ENCODE peak calls at places on chromosomes 3 and 15, in nine cellular contexts. J is dorsolateral prefrontal cortex; D is MM.1S; M is left ventricle myocardium inferior; V is CD8-positive, alpha-beta T cell; N is PC-3; T is A549; C is endodermal cell; A is IMR-90. F is an unnamed sample.

GRCh38 chr3:102057781-102058421 is 208.6 kb downstream of the NFKBIZ start:
- DNase-seq in J (no peak), D (peak), M (no peak), V (no peak), N (no peak), T (no peak), C (no peak), A (no peak), F (no peak)

GRCh38 chr15:101153801-101154656 is 97.8 kb downstream of the CHSY1 start:
- DNase-seq in J (no peak), D (no peak), M (no peak), V (no peak), N (no peak), T (no peak), C (peak), A (no peak), F (no peak)

GRCh38 chr3:131397889-131398288 is 16.3 kb downstream of the NUDT16 start:
- DNase-seq in J (no peak), D (no peak), M (no peak), V (no peak), N (no peak), T (no peak), C (no peak), A (no peak), F (no peak)

GRCh38 chr3:185069583-185070030 is 83.3 kb downstream of the C3orf70 start:
- DNase-seq in J (no peak), D (no peak), M (no peak), V (no peak), N (no peak), T (no peak), C (peak), A (no peak), F (no peak)

GRCh38 chr15:45083223-45083622 is 30.7 kb downstream of the DUOX2 start:
- DNase-seq in J (no peak), D (no peak), M (no peak), V (no peak), N (no peak), T (no peak), C (no peak), A (no peak), F (no peak)

GRCh38 chr15:33985287-33985686 is 17.0 kb downstream of the CHRM5 start:
- DNase-seq in J (no peak), D (no peak), M (no peak), V (no peak), N (no peak), T (no peak), C (no peak), A (peak), F (no peak)

GRCh38 chr15:50424066-50424890 is at the start of gene USP8:
- DNase-seq in J (peak), D (peak), M (peak), V (peak), N (peak), T (peak), C (peak), A (peak), F (peak)

GRCh38 chr3:45906681-45907220 is 20.4 kb downstream of the CCR9 start:
- DNase-seq in J (no peak), D (peak), M (no peak), V (no peak), N (peak), T (no peak), C (peak), A (peak), F (no peak)

GRCh38 chr3:140636452-140637138 is 41.3 kb upstream of the TRIM42 start:
- DNase-seq in J (no peak), D (no peak), M (no peak), V (no peak), N (peak), T (no peak), C (no peak), A (no peak), F (no peak)

GRCh38 chr3:13714251-13714916 is 165.5 kb downstream of the FBLN2 start:
- DNase-seq in J (no peak), D (no peak), M (no peak), V (no peak), N (no peak), T (no peak), C (peak), A (no peak), F (no peak)

GRCh38 chr15:60905587-60905986 is 323.5 kb downstream of the RORA start:
- DNase-seq in J (no peak), D (peak), M (no peak), V (peak), N (no peak), T (no peak), C (peak), A (no peak), F (no peak)
- TF ChIP-seq CTCF in J (no peak), D (peak), M (peak), V (no peak), N (no peak), T (no peak), C (peak), A (no peak), F (peak)

GRCh38 chr3:170256597-170256996 is 34.4 kb downstream of the PRKCI start:
- DNase-seq in J (no peak), D (peak), M (no peak), V (no peak), N (no peak), T (no peak), C (no peak), A (no peak), F (no peak)
- H3K4me3 ChIP-seq in J (no peak), D (no peak), M (no peak), V (no peak), N (no peak), T (no peak), C (no peak), A (no peak), F (no peak)

GRCh38 chr3:38782148-38782547 is 33.9 kb downstream of the SCN10A start:
- DNase-seq in J (no peak), D (no peak), M (no peak), V (no peak), N (peak), T (no peak), C (no peak), A (no peak), F (no peak)
- TF ChIP-seq CTCF in J (no peak), D (no peak), M (no peak), V (no peak), N (peak), T (no peak), C (no peak), A (no peak), F (no peak)

GRCh38 chr15:23064156-23064555 is 24.8 kb upstream of the TUBGCP5 start:
- DNase-seq in J (no peak), D (no peak), M (no peak), V (no peak), N (no peak), T (no peak), C (no peak), A (no peak), F (no peak)
- H3K4me3 ChIP-seq in J (no peak), D (no peak), M (no peak), V (no peak), N (no peak), T (no peak), C (no peak), A (no peak), F (no peak)

DNA sequence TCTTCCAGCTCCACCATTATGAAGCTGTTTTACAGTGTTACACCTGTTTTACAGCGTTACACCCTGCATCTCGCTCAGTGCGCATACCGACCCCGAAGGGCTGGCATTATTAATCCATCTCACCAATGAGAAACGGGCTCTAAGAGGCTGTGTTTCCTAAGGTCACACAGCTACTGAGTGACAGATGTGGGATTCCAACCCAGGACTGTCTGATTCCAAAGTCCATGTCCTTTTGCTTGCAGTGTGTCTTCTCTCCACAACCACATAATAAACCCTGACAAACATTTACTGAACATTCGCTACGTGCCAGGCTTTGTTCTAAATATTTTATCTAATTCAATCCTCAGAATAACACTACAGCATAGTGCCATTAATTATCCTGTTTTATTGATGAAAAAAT is 79.1 kb downstream of the RAB11A start:
- DNase-seq in J (no peak), D (no peak), M (no peak), V (no peak), N (no peak), T (no peak), C (no peak), A (no peak), F (no peak)
- TF ChIP-seq CTCF in J (no peak), D (no peak), M (no peak), V (no peak), N (no peak), T (no peak), C (no peak), A (no peak), F (no peak)

GRCh38 chr3:123449092-123449985 is 449 bp upstream of the ADCY5 start:
- DNase-seq in J (peak), D (peak), M (peak), V (no peak), N (no peak), T (peak), C (peak), A (peak), F (no peak)
- H3K4me3 ChIP-seq in J (peak), D (peak), M (peak), V (peak), N (peak), T (peak), C (peak), A (peak), F (peak)

DNA sequence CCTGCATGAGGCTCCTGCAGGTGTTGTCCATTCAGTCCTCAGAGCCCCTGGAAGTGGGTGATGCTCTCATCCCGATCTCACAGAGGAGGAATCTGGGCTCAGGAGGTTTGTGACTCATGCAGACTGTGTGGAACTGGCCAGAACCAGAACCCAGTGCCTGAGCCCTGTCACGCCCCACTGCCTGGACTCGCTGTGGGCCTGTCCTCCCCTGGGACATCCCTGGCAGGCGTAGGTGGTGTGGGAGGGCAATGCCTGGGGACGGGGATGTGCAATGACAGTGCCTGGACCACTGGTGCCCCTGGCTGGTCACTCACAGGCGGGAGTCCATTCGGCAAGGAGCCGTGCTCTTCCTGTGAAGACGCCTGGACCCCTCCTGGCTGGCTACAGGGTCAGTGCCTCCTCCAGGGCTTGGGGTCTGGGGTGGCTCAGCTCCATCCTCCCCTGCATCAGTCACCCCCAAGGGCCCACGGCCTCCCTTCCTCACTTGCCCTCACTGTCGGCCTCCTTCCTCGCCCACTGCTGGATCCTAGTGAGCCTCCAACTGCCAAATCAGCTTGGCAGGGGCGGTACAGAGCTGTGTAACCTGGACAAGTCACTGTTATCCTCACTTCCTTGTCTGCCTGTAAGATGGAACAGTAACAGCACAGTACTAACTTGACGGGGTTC is 14.9 kb downstream of the PSTPIP1 start:
- DNase-seq in J (no peak), D (no peak), M (no peak), V (no peak), N (no peak), T (no peak), C (no peak), A (peak), F (no peak)
- TF ChIP-seq CTCF in J (no peak), D (no peak), M (no peak), V (no peak), N (no peak), T (no peak), C (no peak), A (no peak), F (no peak)